ENCODE peak calls at places on chromosome X, in five cellular contexts. R is stomach; N is right atrium auricular region; E is CD4-positive, alpha-beta T cell; J is PC-3. I is an unnamed sample. For H3K27me3, the result is how much of the 10 kb centered on the place peaks cover.

GRCh38 chrX:9291666-9292065 is 173.2 kb upstream of the TBL1X start:
- DNase-seq in R (no peak), N (no peak), E (no peak), J (no peak), I (no peak)

GRCh38 chrX:10190367-10190766 is 33.6 kb downstream of the CLCN4 start:
- DNase-seq in R (no peak), N (no peak), E (no peak), J (peak), I (peak)

GRCh38 chrX:129318375-129318774 is 204.9 kb downstream of the SMARCA1 start:
- DNase-seq in R (no peak), N (no peak), E (no peak), J (peak), I (no peak)

GRCh38 chrX:66399273-66399672 is 235.2 kb downstream of the HEPH start:
- DNase-seq in R (no peak), N (no peak), E (no peak), J (no peak), I (no peak)

GRCh38 chrX:69149466-69150293 is 15.6 kb downstream of the PJA1 start:
- DNase-seq in R (no peak), N (no peak), E (no peak), J (no peak), I (no peak)

GRCh38 chrX:10387011-10387410 is 230.2 kb downstream of the CLCN4 start:
- DNase-seq in R (no peak), N (no peak), E (no peak), J (peak), I (no peak)

GRCh38 chrX:153597351-153597750 is 1.6 kb downstream of the CCNQ start:
- DNase-seq in R (no peak), N (no peak), E (no peak), J (no peak), I (no peak)

GRCh38 chrX:38563006-38563405 is 1.7 kb downstream of the TSPAN7 start:
- DNase-seq in R (no peak), N (no peak), E (no peak), J (no peak), I (no peak)

GRCh38 chrX:65668362-65669310 is 1.2 kb downstream of the MSN start:
- DNase-seq in R (peak), N (peak), E (peak), J (peak), I (peak)

GRCh38 chrX:41275661-41276609 is 58.0 kb upstream of the DDX3X start:
- DNase-seq in R (peak), N (no peak), E (peak), J (peak), I (peak)
- TF ChIP-seq CTCF in R (no peak), N (peak), E (peak), J (peak), I (peak)

GRCh38 chrX:150254909-150255308 is 108.2 kb upstream of the MAMLD1 start:
- DNase-seq in R (no peak), N (peak), E (no peak), J (no peak), I (no peak)

GRCh38 chrX:150256297-150256650 is 106.8 kb upstream of the MAMLD1 start:
- DNase-seq in R (no peak), N (peak), E (no peak), J (no peak), I (no peak)

GRCh38 chrX:150258463-150259430 is 104.4 kb upstream of the MAMLD1 start:
- DNase-seq in R (no peak), N (peak), E (no peak), J (no peak), I (no peak)

GRCh38 chrX:150255441-150256296 is 107.4 kb upstream of the MAMLD1 start:
- DNase-seq in R (no peak), N (peak), E (no peak), J (no peak), I (no peak)

GRCh38 chrX:150257348-150258175 is 105.6 kb upstream of the MAMLD1 start:
- DNase-seq in R (no peak), N (peak), E (no peak), J (no peak), I (no peak)
- H3K27me3 ChIP-seq in R (under half), N (under half), E (under half), J (under half), I (under half)

GRCh38 chrX:83934220-83934619 is 73.3 kb downstream of the CYLC1 start:
- DNase-seq in R (no peak), N (no peak), E (no peak), J (peak), I (no peak)
- TF ChIP-seq CTCF in R (no peak), N (no peak), E (no peak), J (peak), I (peak)

GRCh38 chrX:54024350-54024749 is 19.9 kb downstream of the PHF8 start:
- DNase-seq in R (no peak), N (no peak), E (no peak), J (no peak), I (no peak)

GRCh38 chrX:54029543-54030143 is 14.6 kb downstream of the PHF8 start:
- DNase-seq in R (peak), N (no peak), E (no peak), J (no peak), I (no peak)

DNA sequence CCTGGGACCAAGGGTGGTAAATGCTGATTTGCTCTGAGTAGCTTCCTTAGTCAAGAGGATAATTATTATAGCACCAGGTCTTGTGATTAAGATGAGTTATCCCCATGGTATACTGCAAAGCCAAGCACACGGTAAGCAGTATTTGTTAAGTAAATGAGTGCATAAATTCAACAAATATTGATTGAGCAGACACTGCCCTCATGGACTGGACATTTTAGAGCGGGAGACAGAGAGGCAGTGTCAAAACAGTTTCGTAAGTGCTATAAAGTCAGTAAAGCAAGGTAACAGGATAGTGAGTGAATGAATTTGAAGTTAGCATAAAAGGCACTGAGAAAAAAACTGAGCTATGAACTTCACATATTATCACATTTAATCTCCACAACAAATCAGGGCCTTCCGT is 13.9 kb downstream of the PHF8 start:
- DNase-seq in R (no peak), N (no peak), E (no peak), J (no peak), I (no peak)
- H3K27me3 ChIP-seq in R (under half), N (under half), E (under half), J (under half), I (under half)

DNA sequence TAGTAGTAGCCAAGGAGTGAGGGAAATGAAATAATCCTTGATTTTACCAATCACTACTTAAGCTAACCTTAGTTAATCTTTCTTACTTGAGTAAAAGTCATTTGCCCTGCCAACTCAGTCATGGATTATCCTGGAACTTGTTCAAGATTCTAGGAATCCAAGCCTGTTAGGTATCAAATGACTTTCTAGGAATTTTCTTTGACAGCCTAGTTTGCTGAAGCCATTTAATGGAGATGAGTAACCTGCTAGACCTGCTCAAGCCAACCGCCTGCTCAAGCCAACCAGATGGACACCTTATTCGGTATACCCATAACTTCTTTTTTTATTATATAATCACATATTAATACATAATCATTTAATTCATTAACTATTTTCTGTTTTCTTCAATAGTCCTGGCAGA is 180.4 kb downstream of the KLHL13 start:
- DNase-seq in R (no peak), N (no peak), E (no peak), J (peak), I (no peak)
- TF ChIP-seq CTCF in R (no peak), N (no peak), E (no peak), J (no peak), I (no peak)

GRCh38 chrX:150253946-150254615 is 109.0 kb upstream of the MAMLD1 start:
- DNase-seq in R (no peak), N (peak), E (no peak), J (no peak), I (no peak)

GRCh38 chrX:150258176-150258425 is 105.0 kb upstream of the MAMLD1 start:
- DNase-seq in R (no peak), N (no peak), E (no peak), J (no peak), I (no peak)
- H3K27me3 ChIP-seq in R (under half), N (under half), E (under half), J (under half), I (under half)